ENCODE peak calls at places on chromosomes 16 and 17, in five cellular contexts. I is GM23248; C is Peyer's patch; H is activated CD4-positive, alpha-beta T cell treated with anti-CD3 and anti-CD28 coated beads for 36 hours; U is germinal center. K is an unnamed sample.

GRCh38 chr17:75011788-75012319 is 616 bp upstream of the MRPL58 start:
- DNase-seq in U (no peak), I (peak; percentile 90), H (no peak), C (peak; percentile 18), K (no peak)

GRCh38 chr16:85173077-85173980 is 61.1 kb upstream of the CIBAR2 start:
- DNase-seq in H (no peak), I (peak; percentile 98), U (no peak), C (no peak), K (no peak)

GRCh38 chr17:37393352-37393751 is 13.3 kb downstream of the ACACA start:
- DNase-seq in H (no peak), C (no peak), U (no peak), I (no peak), K (no peak)

GRCh38 chr17:82962163-82962720 is 117.2 kb upstream of the METRNL start:
- DNase-seq in U (no peak), H (no peak), C (no peak), I (peak; percentile 74), K (no peak)

GRCh38 chr17:81409190-81409935 is 14.1 kb downstream of the BAHCC1 start:
- DNase-seq in U (no peak), I (no peak), C (no peak), H (no peak), K (no peak)

GRCh38 chr17:45092932-45093430 is 31.9 kb downstream of the NMT1 start:
- DNase-seq in I (peak; percentile 100), H (no peak), C (peak; percentile 29), U (no peak), K (no peak)

GRCh38 chr17:67531291-67531690 is 154.2 kb downstream of the PITPNC1 start:
- DNase-seq in U (peak; percentile 24), I (no peak), C (no peak), H (peak; percentile 16), K (peak; percentile 42)

GRCh38 chr16:4496305-4496704 is 20.1 kb downstream of the HMOX2 start:
- DNase-seq in H (no peak), I (peak; percentile 79), U (no peak), C (no peak), K (no peak)

GRCh38 chr16:46757339-46758050 is 9.4 kb upstream of the MYLK3 start:
- DNase-seq in C (no peak), I (no peak), H (no peak), U (no peak), K (no peak)

GRCh38 chr16:21937387-21937829 is 15.8 kb upstream of the UQCRC2 start:
- DNase-seq in C (no peak), I (no peak), H (no peak), U (no peak), K (no peak)

GRCh38 chr16:68009157-68009735 is 6.5 kb downstream of the DPEP2NB start:
- DNase-seq in C (no peak), U (no peak), I (no peak), H (no peak), K (no peak)

GRCh38 chr17:68539536-68540469 is 27.6 kb downstream of the PRKAR1A start:
- DNase-seq in U (no peak), H (no peak), C (no peak), I (peak; percentile 34), K (peak; percentile 15)

GRCh38 chr17:12545877-12546513 is 119.7 kb upstream of the MYOCD start:
- DNase-seq in H (peak; percentile 19), I (peak; percentile 72), C (no peak), U (peak; percentile 46), K (peak; percentile 9)

GRCh38 chr17:83196973-83197880 is 117.8 kb downstream of the METRNL start:
- DNase-seq in C (peak; percentile 6), I (peak; percentile 94), H (peak; percentile 3), U (no peak), K (no peak)

GRCh38 chr17:27824745-27825144 is 24.4 kb upstream of the NOS2 start:
- DNase-seq in U (no peak), H (no peak), C (no peak), I (no peak), K (no peak)

GRCh38 chr17:42878123-42878880 is 22.3 kb upstream of the G6PC1 start:
- DNase-seq in C (no peak), U (no peak), I (no peak), H (no peak), K (no peak)

K was measured in GM06990.